ENCODE peak calls at places on chromosomes 3 and 15, in four cellular contexts. L, U, B and A are unnamed samples.

GRCh38 chr3:166085164-166085830 is 248.1 kb upstream of the BCHE start:
- DNase-seq in B (no peak), U (no peak), L (no peak), A (no peak)

GRCh38 chr3:63519426-63519825 is 133.0 kb upstream of the SNTN start:
- DNase-seq in U (no peak), B (no peak), L (no peak), A (no peak)

GRCh38 chr15:63985221-63986184 is 60.8 kb downstream of the DAPK2 start:
- DNase-seq in L (no peak), U (no peak), B (no peak), A (no peak)

GRCh38 chr15:31263751-31264533 is 62.7 kb upstream of the KLF13 start:
- DNase-seq in U (no peak), B (no peak), L (peak; percentile 63), A (peak; percentile 78)

GRCh38 chr15:66210684-66211083 is 42.9 kb downstream of the MEGF11 start:
- DNase-seq in B (no peak), L (no peak), U (no peak), A (no peak)

GRCh38 chr3:64975138-64975537 is 287.3 kb upstream of the ADAMTS9 start:
- DNase-seq in L (no peak), B (no peak), U (no peak), A (no peak)

GRCh38 chr3:169104972-169105371 is 558.5 kb downstream of the MECOM start:
- DNase-seq in L (no peak), U (no peak), B (no peak), A (no peak)

GRCh38 chr3:109563149-109563548 is 225.8 kb upstream of the DPPA4 start:
- DNase-seq in L (no peak), B (no peak), U (no peak), A (peak; percentile 31)

GRCh38 chr3:129973853-129974252 is 667 bp upstream of the TRH start:
- DNase-seq in U (no peak), B (no peak), L (no peak), A (no peak)

GRCh38 chr3:129975332-129976090 is 991 bp downstream of the TRH start:
- DNase-seq in U (no peak), B (no peak), L (peak; percentile 76), A (peak; percentile 37)

GRCh38 chr3:129971368-129972052 is 3.0 kb upstream of the TRH start:
- DNase-seq in L (no peak), B (no peak), U (no peak), A (no peak)

GRCh38 chr3:129972301-129972700 is 2.2 kb upstream of the TRH start:
- DNase-seq in L (no peak), B (no peak), U (no peak), A (no peak)

GRCh38 chr3:129974451-129975331 is at the start of gene TRH:
- DNase-seq in U (no peak), L (peak; percentile 68), B (no peak), A (no peak)
- H3K4me3 ChIP-seq in U (no peak within 1 kb of the TSS), L (no peak within 1 kb of the TSS), B (no peak within 1 kb of the TSS), A (no peak within 1 kb of the TSS)

DNA sequence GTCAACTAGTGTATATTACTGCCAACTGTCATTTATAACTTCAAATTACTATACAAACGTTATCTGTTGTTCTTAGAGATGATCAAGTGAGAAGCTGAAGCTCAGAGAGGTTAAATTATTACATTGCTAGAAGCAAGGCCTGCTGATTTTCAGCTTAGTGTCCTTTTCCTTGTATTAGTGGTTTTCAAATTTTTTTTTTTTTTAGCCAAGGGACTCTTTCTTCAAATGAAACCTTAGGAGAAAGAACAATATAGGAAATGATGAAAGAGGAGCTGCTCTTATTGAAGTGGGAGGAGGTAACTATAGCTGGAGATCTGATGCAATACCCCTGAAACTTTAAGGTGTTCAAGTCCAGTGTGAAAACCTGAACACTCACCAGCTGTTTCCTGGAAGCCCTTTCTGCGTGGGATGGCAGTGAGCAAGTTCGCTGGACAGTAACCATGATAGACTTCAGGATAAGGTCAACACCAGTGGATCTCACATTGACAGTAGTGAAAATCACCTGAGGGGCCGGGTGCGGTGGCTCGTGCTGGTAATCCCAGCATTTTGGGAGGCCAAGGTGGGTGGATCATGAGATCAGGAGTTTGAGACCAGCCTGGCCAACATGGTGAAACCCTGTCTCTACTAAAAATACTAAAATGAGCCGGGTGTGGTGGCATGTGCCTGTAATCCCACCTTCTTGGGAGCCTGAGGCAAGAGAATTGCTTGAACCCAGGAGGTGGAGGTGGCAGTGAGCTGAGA is 376.2 kb downstream of the EDEM1 start:
- DNase-seq in B (peak; percentile 36), L (no peak), U (no peak), A (no peak)
- TF ChIP-seq MAX in B (no peak), L (no peak), U (no peak), A (no peak)

GRCh38 chr3:13010770-13011169 is 62.5 kb downstream of the IQSEC1 start:
- DNase-seq in L (no peak), U (no peak), B (no peak), A (no peak)

GRCh38 chr3:13012228-13012691 is 61.0 kb downstream of the IQSEC1 start:
- DNase-seq in B (no peak), U (no peak), L (no peak), A (peak; percentile 94)

GRCh38 chr3:13009946-13010315 is 63.3 kb downstream of the IQSEC1 start:
- DNase-seq in L (no peak), U (no peak), B (no peak), A (no peak)

GRCh38 chr3:13013151-13013561 is 60.1 kb downstream of the IQSEC1 start:
- DNase-seq in L (no peak), U (no peak), B (peak; percentile 73), A (no peak)

DNA sequence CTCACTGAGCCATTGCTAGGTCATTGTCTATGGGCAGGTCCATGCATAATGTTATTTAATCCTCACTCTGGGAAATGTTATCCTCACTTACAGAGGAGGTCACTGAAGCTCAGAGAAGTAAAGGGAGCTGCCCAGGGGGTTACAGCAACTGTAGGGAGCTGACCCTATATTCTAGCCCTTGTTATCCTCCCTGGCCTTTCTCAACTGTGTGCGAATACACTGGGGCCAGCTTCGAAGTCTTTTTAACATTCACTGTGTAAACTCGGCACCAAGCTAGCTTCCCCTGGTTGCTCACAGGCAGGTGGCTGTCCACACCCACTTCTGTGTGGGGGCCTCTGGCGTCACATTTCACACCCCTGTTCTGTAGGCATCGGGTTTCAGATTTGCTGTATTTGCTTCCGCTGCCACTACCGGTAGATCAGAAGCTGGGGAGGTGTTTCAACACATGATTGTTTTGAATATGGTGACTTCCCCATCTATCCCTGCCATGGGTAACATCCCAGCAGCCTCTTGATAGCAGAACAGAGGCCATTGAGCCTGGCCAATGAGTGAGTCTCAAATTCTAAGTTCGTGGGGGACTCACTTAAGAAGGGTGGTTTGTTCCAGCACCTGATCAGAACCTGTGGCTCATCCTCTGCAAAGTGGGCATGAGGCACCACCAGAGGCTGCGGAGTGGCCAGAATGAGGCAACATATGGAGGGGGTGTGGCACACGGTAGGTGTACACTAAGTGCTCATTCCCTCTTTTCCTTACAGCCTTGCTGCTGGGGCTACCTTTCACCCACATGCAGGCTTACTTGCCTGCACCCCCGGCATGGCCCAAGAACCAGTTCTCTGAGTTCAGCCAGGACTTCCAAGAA is 61.6 kb downstream of the IQSEC1 start:
- DNase-seq in U (no peak), B (no peak), L (no peak), A (peak; percentile 93)
- TF ChIP-seq CTCF in U (no peak), B (no peak), L (no peak), A (no peak)

GRCh38 chr15:93895976-93896770 is 335.2 kb upstream of the MCTP2 start:
- DNase-seq in B (no peak), L (no peak), U (no peak), A (no peak)

GRCh38 chr15:93897377-93897776 is 334.0 kb upstream of the MCTP2 start:
- DNase-seq in L (no peak), B (no peak), U (no peak), A (no peak)

GRCh38 chr15:93899817-93900216 is 331.5 kb upstream of the MCTP2 start:
- DNase-seq in L (no peak), B (no peak), U (no peak), A (no peak)

DNA sequence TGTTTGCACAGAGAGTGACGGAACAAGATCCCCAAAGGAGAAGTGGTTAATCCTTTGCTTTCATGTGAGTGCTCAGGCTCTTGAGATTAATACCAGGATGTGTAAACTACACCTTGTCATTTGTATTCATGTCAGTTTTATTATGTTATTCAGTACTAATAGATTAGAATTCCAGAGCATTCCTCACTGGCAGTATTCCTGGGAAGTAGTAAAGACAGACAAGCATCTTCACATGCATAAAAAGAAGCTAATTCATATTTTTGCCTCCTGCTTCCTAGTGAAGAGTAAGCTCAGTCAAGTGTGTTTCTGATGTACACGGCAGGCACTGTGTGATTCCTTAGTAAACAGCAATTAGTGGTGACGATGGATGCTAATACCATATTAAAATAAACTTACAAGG is 336.9 kb upstream of the MCTP2 start:
- DNase-seq in L (no peak), U (no peak), B (no peak), A (no peak)
- H3K4me3 ChIP-seq in L (no peak overlapping the region), U (no peak overlapping the region), B (no peak overlapping the region), A (no peak overlapping the region)

GRCh38 chr3:157738441-157738840 is 235.2 kb upstream of the VEPH1 start:
- DNase-seq in U (no peak), L (no peak), B (no peak), A (peak; percentile 20)
- TF ChIP-seq MAX in U (no peak), L (no peak), B (no peak), A (no peak)

GRCh38 chr3:170869645-170870593 is at the start of gene RPL22L1:
- DNase-seq in L (peak; percentile 87), B (peak; percentile 81), U (peak; percentile 72), A (peak; percentile 98)
- TF ChIP-seq CTCF in L (no peak), B (peak; percentile 31), U (no peak), A (no peak)

DNA sequence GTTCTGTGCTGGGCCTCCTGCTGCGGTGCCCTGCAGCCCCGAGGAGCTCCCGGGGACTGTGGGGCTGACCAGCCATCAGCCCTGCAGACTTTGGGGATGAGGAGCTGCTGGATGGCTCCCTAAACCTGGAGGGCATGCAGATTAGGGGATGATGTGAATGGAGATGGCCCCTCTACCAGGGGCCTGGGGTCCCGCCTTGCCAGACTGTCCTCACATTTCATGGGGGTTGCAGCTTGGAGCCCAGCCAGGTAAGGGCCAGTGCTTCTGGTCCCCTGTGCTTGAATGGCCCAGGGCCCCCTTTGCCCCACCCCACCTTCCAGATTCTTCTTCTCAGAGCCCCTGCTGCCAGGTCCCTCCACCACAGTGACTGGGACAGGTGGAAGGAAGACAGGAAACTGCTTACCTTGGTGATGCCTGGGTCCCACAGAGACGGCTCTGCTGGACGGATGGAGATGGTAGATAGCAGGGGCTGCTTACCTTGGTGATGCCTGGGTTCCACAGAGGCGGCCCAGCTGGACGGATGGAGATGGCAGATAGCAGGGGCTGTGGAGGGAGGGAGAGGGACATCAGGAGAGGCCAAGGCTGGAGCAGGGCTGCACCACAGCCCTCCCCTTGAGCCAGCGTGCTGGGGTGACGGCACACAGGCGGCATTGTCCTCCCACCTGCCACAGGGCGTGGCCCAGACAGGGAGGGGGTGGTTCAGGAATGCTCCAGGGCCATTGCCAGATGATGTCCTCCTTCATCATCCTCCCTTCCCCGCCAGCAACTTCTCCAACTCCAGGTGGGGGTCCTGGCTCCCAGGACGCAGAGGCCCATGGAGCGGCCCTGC is at the start of gene SPTBN5:
- DNase-seq in U (no peak), L (peak; percentile 69), B (peak; percentile 43), A (no peak)
- H3K4me3 ChIP-seq in U (no peak within 1 kb of the TSS), L (peak within 1 kb of the TSS; percentile 25), B (no peak within 1 kb of the TSS), A (no peak within 1 kb of the TSS)

GRCh38 chr15:92899910-92900711 is at the start of gene CHD2:
- DNase-seq in U (peak; percentile 87), L (peak; percentile 84), B (peak; percentile 60), A (peak; percentile 91)
- TF ChIP-seq MAX in U (peak; percentile 57), L (no peak), B (no peak), A (no peak)